ENCODE peak calls at places on chromosomes 6 and 20, in five cellular contexts. Q is GM10248, E is left lung, F is upper lobe of right lung, H is gastrocnemius medialis. C is an unnamed sample.

GRCh38 chr6:39816744-39817143 is 24.6 kb downstream of the DAAM2 start:
- DNase-seq in Q (no peak), E (no peak), F (no peak), H (no peak), C (no peak)

GRCh38 chr6:169921853-169922779 is 170.7 kb downstream of the ERMARD start:
- DNase-seq in Q (no peak), E (no peak), F (no peak), H (no peak), C (no peak)

GRCh38 chr20:38880952-38881735 is 45.1 kb upstream of the FAM83D start:
- DNase-seq in Q (no peak), E (no peak), F (peak), H (no peak), C (no peak)

GRCh38 chr6:157674061-157674460 is 149.0 kb upstream of the SNX9 start:
- DNase-seq in Q (no peak), E (no peak), F (peak), H (no peak), C (no peak)

GRCh38 chr20:15834857-15835256 is 738.4 kb downstream of the KIF16B start:
- DNase-seq in Q (no peak), E (no peak), F (no peak), H (no peak), C (no peak)

GRCh38 chr6:41177287-41177686 is 14.4 kb upstream of the TREM2 start:
- DNase-seq in Q (no peak), E (no peak), F (no peak), H (no peak), C (no peak)

GRCh38 chr20:13809855-13810254 is 25.0 kb downstream of the NDUFAF5 start:
- DNase-seq in Q (no peak), E (no peak), F (no peak), H (no peak), C (no peak)

GRCh38 chr6:1952726-1953360 is 292.6 kb downstream of the GMDS start:
- DNase-seq in Q (no peak), E (no peak), F (no peak), H (no peak), C (no peak)

GRCh38 chr20:57148266-57148665 is 118.2 kb downstream of the BMP7 start:
- DNase-seq in Q (no peak), E (no peak), F (no peak), H (no peak), C (no peak)

GRCh38 chr6:139336488-139336887 is 38.0 kb downstream of the CITED2 start:
- DNase-seq in Q (no peak), E (peak), F (no peak), H (peak), C (no peak)

GRCh38 chr6:106535012-106535411 is 94.3 kb downstream of the RTN4IP1 start:
- DNase-seq in Q (no peak), E (no peak), F (no peak), H (no peak), C (no peak)

GRCh38 chr6:166543603-166544293 is 42.7 kb downstream of the RAMACL start:
- DNase-seq in Q (no peak), E (no peak), F (no peak), H (no peak), C (no peak)

GRCh38 chr6:146367061-146367460 is 176.6 kb upstream of the RAB32 start:
- DNase-seq in Q (no peak), E (no peak), F (no peak), H (no peak), C (no peak)

GRCh38 chr6:23180504-23181293 is 611.3 kb downstream of the HDGFL1 start:
- DNase-seq in Q (no peak), E (peak), F (peak), H (no peak), C (no peak)

GRCh38 chr6:131854803-131855202 is 47.0 kb downstream of the ENPP1 start:
- DNase-seq in Q (no peak), E (no peak), F (no peak), H (no peak), C (no peak)

GRCh38 chr20:55173601-55174000 is 698.2 kb downstream of the DOK5 start:
- DNase-seq in Q (no peak), E (no peak), F (no peak), H (no peak), C (no peak)

GRCh38 chr6:128600397-128600951 is 80.1 kb upstream of the PTPRK start:
- DNase-seq in Q (no peak), E (no peak), F (no peak), H (no peak), C (no peak)

GRCh38 chr20:23928788-23929187 is 49.2 kb upstream of the CST5 start:
- DNase-seq in Q (no peak), E (no peak), F (peak), H (no peak), C (no peak)

GRCh38 chr6:21846541-21847451 is 253.2 kb downstream of the SOX4 start:
- DNase-seq in Q (no peak), E (no peak), F (no peak), H (no peak), C (no peak)

GRCh38 chr6:13390658-13391057 is 62.3 kb upstream of the TBC1D7 start:
- DNase-seq in Q (no peak), E (no peak), F (no peak), H (no peak), C (no peak)

GRCh38 chr20:22511943-22512910 is 72.1 kb downstream of the FOXA2 start:
- DNase-seq in Q (no peak), E (peak), F (peak), H (no peak), C (no peak)

GRCh38 chr6:108622601-108623335 is 62.1 kb downstream of the FOXO3 start:
- DNase-seq in Q (no peak), E (peak), F (no peak), H (peak), C (no peak)

GRCh38 chr6:161038229-161039003 is 46.8 kb downstream of the MAP3K4 start:
- DNase-seq in Q (peak), E (peak), F (no peak), H (no peak), C (peak)

GRCh38 chr6:10794239-10794638 is 44.1 kb downstream of the MAK start:
- DNase-seq in Q (no peak), E (no peak), F (no peak), H (no peak), C (no peak)

GRCh38 chr20:24545168-24545567 is 75.7 kb downstream of the SYNDIG1 start:
- DNase-seq in Q (no peak), E (no peak), F (no peak), H (no peak), C (no peak)

GRCh38 chr6:132330759-132331158 is 70.5 kb downstream of the MOXD1 start:
- DNase-seq in Q (no peak), E (no peak), F (no peak), H (no peak), C (no peak)

GRCh38 chr6:31908791-31909190 is 6.9 kb upstream of the ZBTB12 start:
- DNase-seq in Q (peak), E (no peak), F (no peak), H (no peak), C (peak)

DNA sequence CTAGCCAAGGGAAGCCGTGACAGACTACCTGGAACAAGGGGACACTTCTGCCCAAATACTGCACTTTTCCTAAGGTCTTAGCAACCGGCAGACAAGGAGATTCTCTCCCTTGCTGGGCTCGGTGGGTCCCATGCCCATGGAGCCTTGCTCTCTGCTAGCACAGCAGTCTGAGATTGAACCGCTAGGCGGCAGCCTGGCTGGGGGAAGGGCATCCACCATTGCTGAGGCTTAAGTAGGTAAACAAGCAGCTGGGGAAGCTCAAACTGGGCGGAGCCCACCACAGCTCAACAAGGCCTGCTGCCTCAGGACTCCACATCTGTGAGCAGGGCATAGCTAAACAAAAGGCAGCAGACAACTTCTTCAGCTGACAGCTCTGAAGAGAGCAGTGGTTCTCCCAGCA is 87.8 kb upstream of the ASCC3 start:
- DNase-seq in Q (no peak), E (no peak), F (no peak), H (no peak), C (no peak)
- TF ChIP-seq CTCF in Q (no peak), E (no peak), F (no peak), H (no peak), C (no peak)

GRCh38 chr6:70210462-70210861 is 92.4 kb downstream of the COL9A1 start:
- DNase-seq in Q (peak), E (no peak), F (no peak), H (no peak), C (no peak)
- TF ChIP-seq CTCF in Q (peak), E (no peak), F (no peak), H (no peak), C (no peak)

DNA sequence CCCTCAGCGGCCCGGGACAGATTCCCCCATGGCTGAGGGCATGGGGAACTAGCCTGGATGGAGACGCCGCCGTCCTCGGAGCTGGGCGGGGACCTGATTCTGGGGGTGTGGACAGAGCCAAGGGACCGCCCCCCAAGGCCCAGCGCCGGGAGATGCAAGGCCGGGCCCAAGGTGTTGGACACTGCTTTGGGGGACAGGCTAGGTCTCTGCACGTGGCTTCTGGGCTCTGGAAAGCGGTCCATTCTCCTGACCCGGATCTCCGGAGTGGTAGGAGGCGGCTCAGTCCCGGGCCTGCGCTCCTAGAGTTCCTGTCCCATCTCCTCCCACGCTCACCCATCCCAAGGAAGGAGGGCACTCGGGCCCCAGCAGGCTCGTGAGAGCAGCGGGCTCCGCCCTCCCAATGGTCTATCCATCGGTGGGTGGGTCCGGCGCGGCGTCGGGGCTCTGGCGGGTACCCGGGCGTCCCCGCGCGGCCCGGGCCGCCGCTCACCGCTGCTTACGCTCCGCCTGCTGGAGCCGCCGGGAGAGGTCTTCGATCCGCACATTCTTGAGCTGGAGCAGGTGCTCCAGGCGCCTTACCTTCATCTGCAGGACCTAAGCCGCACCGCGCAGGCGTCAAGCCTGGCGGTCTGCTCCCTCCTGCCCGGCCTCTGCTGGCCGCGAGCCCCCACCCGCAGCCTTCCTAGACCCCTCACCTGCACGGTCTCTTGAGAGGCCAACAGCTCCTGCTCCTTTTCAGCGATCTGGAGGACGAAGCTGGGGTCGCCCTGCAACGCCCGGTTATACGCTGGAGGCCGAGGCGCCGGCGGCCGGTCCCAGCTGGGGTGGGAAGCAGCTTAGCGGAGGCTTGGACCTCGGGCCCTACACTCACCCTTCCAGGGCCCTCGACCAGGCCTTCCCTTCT is 3.3 kb downstream of the SPEF1 start:
- DNase-seq in Q (peak), E (peak), F (peak), H (no peak), C (peak)
- TF ChIP-seq CTCF in Q (no peak), E (no peak), F (no peak), H (no peak), C (no peak)

GRCh38 chr6:49565261-49565660 is 14.8 kb downstream of the C6orf141 start:
- DNase-seq in Q (no peak), E (no peak), F (no peak), H (no peak), C (no peak)

GRCh38 chr6:49565855-49566254 is 15.4 kb downstream of the C6orf141 start:
- DNase-seq in Q (no peak), E (no peak), F (no peak), H (no peak), C (no peak)

GRCh38 chr6:49570474-49571079 is 20.1 kb downstream of the C6orf141 start:
- DNase-seq in Q (no peak), E (no peak), F (no peak), H (no peak), C (no peak)
- TF ChIP-seq CTCF in Q (no peak), E (no peak), F (peak), H (no peak), C (no peak)

GRCh38 chr6:315226-315625 is 22.9 kb downstream of the DUSP22 start:
- DNase-seq in Q (no peak), E (no peak), F (no peak), H (no peak), C (no peak)
- TF ChIP-seq CTCF in Q (no peak), E (no peak), F (no peak), H (no peak), C (no peak)

GRCh38 chr6:33299237-33299944 is 649 bp upstream of the RGL2 start:
- DNase-seq in Q (peak), E (peak), F (peak), H (peak), C (peak)

GRCh38 chr6:33297406-33297955 is 1.3 kb downstream of the RGL2 start:
- DNase-seq in Q (peak), E (peak), F (peak), H (no peak), C (peak)

GRCh38 chr6:33298773-33299236 is at the start of gene RGL2:
- DNase-seq in Q (peak), E (peak), F (peak), H (peak), C (peak)

GRCh38 chr6:33296797-33297405 is 1.8 kb downstream of the RGL2 start:
- DNase-seq in Q (no peak), E (no peak), F (no peak), H (no peak), C (no peak)

GRCh38 chr6:33297956-33298772 is 578 bp downstream of the RGL2 start:
- DNase-seq in Q (peak), E (peak), F (no peak), H (no peak), C (peak)
- TF ChIP-seq CTCF in Q (no peak), E (no peak), F (no peak), H (no peak), C (no peak)

GRCh38 chr20:45890077-45890996 is 671 bp downstream of the NEURL2 start:
- DNase-seq in Q (peak), E (peak), F (peak), H (peak), C (peak)
- TF ChIP-seq CTCF in Q (peak), E (peak), F (peak), H (peak), C (peak)